ENCODE peak calls at places on chromosomes 7 and 10, in seven cellular contexts. L is HepG2, T is HCT116, A is H1, B is GM12878, H is endothelial cell of umbilical vein, W is K562. S is an unnamed sample. For H3K9me3, the result is how much of the 10 kb centered on the place peaks cover.

GRCh38 chr7:4613855-4614548 is 68.1 kb upstream of the FOXK1 start:
- DNase-seq in L (no peak), T (no peak), A (no peak), B (no peak), H (no peak), W (no peak), S (no peak)

GRCh38 chr7:93245525-93246432 is 13.6 kb downstream of the VPS50 start:
- DNase-seq in L (peak), T (no peak), A (no peak), B (no peak), H (peak), W (no peak), S (peak)

GRCh38 chr7:122626785-122627184 is 72.1 kb downstream of the RNF133 start:
- DNase-seq in L (no peak), T (no peak), A (no peak), B (no peak), H (peak), W (no peak), S (no peak)

GRCh38 chr7:151759591-151760042 is 117.3 kb downstream of the PRKAG2 start:
- DNase-seq in L (peak), T (peak), A (peak), B (no peak), H (peak), W (peak), S (no peak)

GRCh38 chr7:12244129-12244528 is 33.0 kb downstream of the TMEM106B start:
- DNase-seq in L (peak), T (peak), A (peak), B (no peak), H (peak), W (peak), S (no peak)

GRCh38 chr7:51318886-51319579 is 2.4 kb upstream of the COBL start:
- DNase-seq in L (peak), T (no peak), A (no peak), B (no peak), H (no peak), W (no peak), S (no peak)

GRCh38 chr7:30523466-30523865 is 18.8 kb upstream of the GGCT start:
- DNase-seq in L (no peak), T (no peak), A (no peak), B (no peak), H (no peak), W (no peak), S (no peak)

GRCh38 chr10:11913184-11913641 is 90.1 kb downstream of the PROSER2 start:
- DNase-seq in L (no peak), T (no peak), A (no peak), B (no peak), H (no peak), W (no peak), S (no peak)

GRCh38 chr7:131057015-131057518 is 270.6 kb upstream of the MKLN1 start:
- DNase-seq in L (peak), T (no peak), A (no peak), B (no peak), H (peak), W (no peak), S (peak)

GRCh38 chr7:64557601-64558322 is 5.1 kb downstream of the ZNF680 start:
- DNase-seq in L (no peak), T (no peak), A (no peak), B (no peak), H (no peak), W (no peak), S (no peak)

GRCh38 chr7:25722856-25723255 is 429.1 kb upstream of the NFE2L3 start:
- DNase-seq in L (no peak), T (no peak), A (no peak), B (no peak), H (no peak), W (no peak), S (no peak)

GRCh38 chr10:95513008-95513589 is 48.1 kb downstream of the SORBS1 start:
- DNase-seq in L (peak), T (no peak), A (no peak), B (no peak), H (no peak), W (no peak), S (no peak)
- TF ChIP-seq POLR2AphosphoS5 in L (no peak), T (no peak), A (no peak), B (no peak), H (no peak), W (no peak), S (no peak)

GRCh38 chr7:157929671-157930070 is 592.9 kb downstream of the DNAJB6 start:
- DNase-seq in L (no peak), T (no peak), A (no peak), B (no peak), H (no peak), W (no peak), S (no peak)

GRCh38 chr7:157928171-157928794 is 591.5 kb downstream of the DNAJB6 start:
- DNase-seq in L (no peak), T (no peak), A (no peak), B (no peak), H (no peak), W (no peak), S (no peak)

GRCh38 chr7:157928808-157929425 is 592.1 kb downstream of the DNAJB6 start:
- DNase-seq in L (no peak), T (no peak), A (no peak), B (no peak), H (no peak), W (no peak), S (no peak)

GRCh38 chr7:157930926-157931466 is 594.2 kb downstream of the DNAJB6 start:
- DNase-seq in L (no peak), T (no peak), A (no peak), B (no peak), H (no peak), W (no peak), S (no peak)

GRCh38 chr7:157930441-157930840 is 593.6 kb downstream of the DNAJB6 start:
- DNase-seq in L (no peak), T (no peak), A (no peak), B (no peak), H (no peak), W (no peak), S (no peak)
- H3K9me3 ChIP-seq in L (under half), T (under half), A (under half), B (under half), H (under half), W (under half), S (under half)

GRCh38 chr10:116011929-116012328 is 261.1 kb downstream of the GFRA1 start:
- DNase-seq in L (no peak), T (no peak), A (no peak), B (no peak), H (no peak), W (no peak), S (no peak)

GRCh38 chr10:116006508-116006907 is 266.5 kb downstream of the GFRA1 start:
- DNase-seq in L (no peak), T (no peak), A (no peak), B (no peak), H (no peak), W (no peak), S (no peak)

GRCh38 chr10:116002735-116003134 is 270.3 kb downstream of the GFRA1 start:
- DNase-seq in L (no peak), T (no peak), A (no peak), B (no peak), H (no peak), W (no peak), S (no peak)

GRCh38 chr10:116005301-116005700 is 267.7 kb downstream of the GFRA1 start:
- DNase-seq in L (no peak), T (no peak), A (no peak), B (no peak), H (no peak), W (no peak), S (no peak)

GRCh38 chr10:116007256-116007891 is 265.6 kb downstream of the GFRA1 start:
- DNase-seq in L (no peak), T (no peak), A (no peak), B (no peak), H (no peak), W (no peak), S (no peak)
- TF ChIP-seq EZH2 in L (no peak), T (no peak), A (no peak), B (no peak), H (no peak), W (no peak), S (no peak)

GRCh38 chr7:75617634-75618234 is 121.0 kb downstream of the HIP1 start:
- DNase-seq in L (peak), T (no peak), A (no peak), B (peak), H (no peak), W (no peak), S (no peak)
- TF ChIP-seq POLR2AphosphoS5 in L (no peak), T (no peak), A (no peak), B (no peak), H (no peak), W (no peak), S (no peak)

DNA sequence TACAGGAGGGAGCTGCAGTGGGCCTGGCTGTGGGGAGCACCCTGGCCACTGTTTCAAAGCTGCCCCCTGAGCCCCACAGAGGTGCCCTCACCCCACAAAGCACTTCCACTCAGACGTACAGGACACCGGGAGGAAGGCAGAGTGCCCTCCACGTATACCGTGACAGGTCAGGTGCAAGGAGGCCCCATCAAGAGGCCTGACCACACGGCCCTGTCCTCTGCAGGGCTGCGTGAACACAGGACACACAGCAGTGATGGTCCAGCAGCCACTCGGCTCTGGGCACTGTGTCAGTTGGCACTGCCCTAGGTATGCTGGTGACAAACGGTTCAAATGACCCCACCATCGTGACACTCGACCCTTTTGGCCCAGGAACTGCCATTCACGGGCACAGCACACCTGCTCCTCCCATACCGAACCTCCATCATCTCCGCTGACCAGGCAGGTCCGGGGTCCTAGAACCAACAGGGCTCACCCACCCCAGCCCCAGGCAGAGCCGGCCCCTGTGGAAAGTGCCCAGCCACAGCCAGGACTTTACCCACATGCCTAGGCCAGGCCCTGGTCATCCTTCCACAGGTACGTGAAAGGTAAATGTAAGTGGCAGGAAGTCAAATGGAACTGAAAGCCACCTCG is 560.9 kb downstream of the PTPRN2 start:
- DNase-seq in L (no peak), T (no peak), A (no peak), B (no peak), H (no peak), W (no peak), S (no peak)
- H3K9me3 ChIP-seq in L (under half), T (under half), A (under half), B (under half), H (under half), W (under half), S (under half)

GRCh38 chr10:100747061-100747825 is 1.9 kb downstream of the PAX2 start:
- DNase-seq in L (no peak), T (no peak), A (no peak), B (no peak), H (no peak), W (no peak), S (no peak)
- TF ChIP-seq EZH2 in L (peak), T (no peak), A (peak), B (no peak), H (no peak), W (no peak), S (peak)